ENCODE peak calls at places on chromosomes 5 and 9, in nine cellular contexts. W, E, K, X, S, A, U, F and L are unnamed samples.

GRCh38 chr5:54703568-54704255 is 186.2 kb downstream of the SNX18 start:
- DNase-seq in F (no peak), E (no peak), A (no peak), U (no peak), S (no peak), W (no peak), K (no peak), X (no peak), L (no peak)

GRCh38 chr9:91714020-91714721 is 235.9 kb downstream of the ROR2 start:
- DNase-seq in A (peak), U (peak), W (peak), K (peak), E (peak), S (no peak), F (peak), X (peak), L (no peak)

GRCh38 chr5:16550316-16550952 is 66.4 kb downstream of the RETREG1 start:
- DNase-seq in K (peak), S (no peak), W (peak), X (no peak), F (no peak), U (no peak), A (peak), E (no peak), L (peak)

GRCh38 chr5:133489632-133490031 is 122.7 kb downstream of the FSTL4 start:
- DNase-seq in E (no peak), W (no peak), A (no peak), X (no peak), U (no peak), K (peak), F (no peak), S (no peak), L (peak)

GRCh38 chr9:106324071-106324470 is 538.9 kb upstream of the ZNF462 start:
- DNase-seq in A (no peak), E (no peak), F (no peak), X (no peak), S (no peak), W (no peak), U (no peak), K (no peak), L (peak)

GRCh38 chr9:785997-786396 is 55.5 kb upstream of the DMRT1 start:
- DNase-seq in E (no peak), K (no peak), W (no peak), A (no peak), X (no peak), S (no peak), U (no peak), F (no peak), L (no peak)

GRCh38 chr5:9653811-9654210 is 23.7 kb upstream of the TAS2R1 start:
- DNase-seq in S (no peak), A (no peak), X (peak), W (peak), K (peak), U (no peak), E (no peak), F (peak), L (no peak)

GRCh38 chr9:86534572-86535258 is 180.5 kb upstream of the TUT7 start:
- DNase-seq in S (no peak), A (no peak), K (no peak), E (no peak), U (no peak), F (no peak), X (no peak), W (no peak), L (no peak)

GRCh38 chr5:144567416-144567770 is 396.7 kb downstream of the KCTD16 start:
- DNase-seq in F (no peak), U (no peak), E (no peak), W (no peak), K (no peak), S (no peak), A (no peak), X (no peak), L (no peak)

GRCh38 chr9:114289106-114289505 is 33.8 kb upstream of the ORM1 start:
- DNase-seq in X (no peak), A (no peak), F (peak), E (peak), K (no peak), S (peak), U (no peak), W (no peak), L (no peak)

GRCh38 chr9:21576331-21577189 is 94.4 kb upstream of the IFNE start:
- DNase-seq in X (no peak), E (no peak), A (no peak), F (peak), S (no peak), W (peak), U (no peak), K (no peak), L (peak)

GRCh38 chr5:32443541-32444190 is 874 bp downstream of the ZFR start:
- DNase-seq in S (peak), F (peak), K (peak), U (peak), A (peak), X (no peak), E (peak), W (peak), L (peak)

GRCh38 chr5:57724836-57725235 is 242.2 kb upstream of the ACTBL2 start:
- DNase-seq in E (no peak), K (no peak), X (no peak), A (no peak), S (no peak), U (no peak), W (no peak), F (no peak), L (no peak)

GRCh38 chr5:139185589-139185988 is 12.6 kb downstream of the SIL1 start:
- DNase-seq in E (no peak), K (peak), X (no peak), S (no peak), U (no peak), F (no peak), W (no peak), A (no peak), L (no peak)

GRCh38 chr5:68320094-68320986 is 104.8 kb downstream of the PIK3R1 start:
- DNase-seq in S (no peak), E (no peak), F (no peak), K (no peak), A (peak), W (no peak), X (peak), U (no peak), L (no peak)

GRCh38 chr9:91682806-91683205 is 259.2 kb upstream of the NFIL3 start:
- DNase-seq in S (no peak), K (no peak), A (no peak), X (no peak), W (peak), F (no peak), U (no peak), E (no peak), L (no peak)

GRCh38 chr9:122103985-122104384 is 10.9 kb upstream of the TTLL11 start:
- DNase-seq in F (no peak), E (no peak), W (no peak), K (no peak), S (no peak), U (no peak), X (no peak), A (no peak), L (no peak)

GRCh38 chr5:538271-538771 is 14.1 kb upstream of the SLC9A3 start:
- DNase-seq in W (no peak), S (no peak), F (peak), K (no peak), A (no peak), E (peak), X (no peak), U (no peak), L (no peak)

GRCh38 chr5:132008961-132009680 is 2.3 kb downstream of the ACSL6 start:
- DNase-seq in U (no peak), S (no peak), E (peak), X (no peak), W (no peak), K (no peak), A (no peak), F (no peak), L (no peak)

GRCh38 chr9:96395964-96396363 is 12.5 kb upstream of the SLC35D2 start:
- DNase-seq in X (no peak), A (no peak), U (no peak), F (no peak), K (no peak), E (no peak), S (no peak), W (no peak), L (no peak)

GRCh38 chr5:120159155-120159554 is 304.9 kb upstream of the PRR16 start:
- DNase-seq in U (no peak), K (no peak), F (no peak), A (no peak), X (no peak), W (no peak), E (no peak), S (no peak), L (no peak)

DNA sequence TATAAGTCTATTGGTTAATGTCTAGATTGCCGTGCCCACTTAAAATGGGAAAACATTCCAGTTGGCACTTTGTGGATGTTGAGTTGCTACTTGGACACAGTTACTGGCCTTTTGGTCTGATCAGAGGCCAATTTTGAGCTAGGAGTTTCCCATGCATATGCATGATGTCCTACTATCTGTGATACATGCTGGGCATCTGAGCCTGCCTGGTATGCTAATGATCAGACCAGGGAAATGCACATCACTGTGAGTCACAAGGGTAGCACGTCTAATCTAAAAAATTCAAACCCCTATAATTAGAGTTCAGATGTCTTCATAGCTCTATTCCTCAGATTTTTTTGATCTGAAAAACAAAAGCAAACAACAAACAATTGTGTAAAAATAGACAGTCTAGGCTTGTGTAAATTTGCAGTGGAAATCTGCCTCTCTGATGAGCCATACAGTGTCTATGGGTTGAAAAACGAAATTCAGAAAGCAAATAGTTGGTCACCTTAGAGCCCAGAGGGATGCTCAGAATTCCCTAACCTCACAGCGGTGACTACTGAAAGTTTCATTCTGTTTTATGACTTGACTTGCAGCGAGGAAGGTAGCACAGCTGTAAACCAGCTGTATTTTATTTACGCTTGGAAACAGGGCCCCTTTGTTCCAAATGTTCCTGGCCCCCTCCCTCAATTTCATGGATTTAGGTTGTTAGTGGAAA is 37.3 kb downstream of the PALM2AKAP2 start:
- DNase-seq in W (no peak), U (no peak), K (no peak), S (no peak), F (no peak), A (no peak), X (no peak), E (no peak), L (peak)
- H3K27ac ChIP-seq in W (peak), U (peak), K (no peak), S (peak), F (no peak), A (no peak), X (peak), E (no peak), L (peak)

GRCh38 chr9:126635661-126636439 is 22.1 kb downstream of the LMX1B start:
- DNase-seq in F (no peak), E (no peak), X (no peak), A (no peak), K (no peak), S (no peak), W (no peak), U (no peak), L (no peak)

GRCh38 chr9:126641118-126641851 is 27.6 kb downstream of the LMX1B start:
- DNase-seq in E (no peak), W (no peak), F (no peak), K (no peak), U (no peak), X (no peak), A (no peak), S (no peak), L (no peak)

GRCh38 chr9:126637002-126637849 is 23.5 kb downstream of the LMX1B start:
- DNase-seq in E (no peak), U (no peak), X (no peak), S (no peak), A (no peak), F (no peak), W (no peak), K (no peak), L (no peak)

GRCh38 chr9:126642009-126642744 is 28.4 kb downstream of the LMX1B start:
- DNase-seq in F (no peak), X (no peak), E (no peak), U (no peak), K (no peak), W (no peak), A (no peak), S (no peak), L (peak)

GRCh38 chr9:126638571-126639132 is 24.9 kb downstream of the LMX1B start:
- DNase-seq in X (no peak), U (no peak), A (no peak), E (no peak), F (no peak), S (no peak), W (no peak), K (no peak), L (no peak)
- H3K4me3 ChIP-seq in X (no peak), U (no peak), A (no peak), E (no peak), F (no peak), S (peak), W (no peak), K (no peak), L (no peak)

GRCh38 chr5:136615251-136615650 is 249.9 kb upstream of the TRPC7 start:
- DNase-seq in S (no peak), A (no peak), W (no peak), F (no peak), X (no peak), K (no peak), U (no peak), E (no peak), L (no peak)

GRCh38 chr5:136621743-136622142 is 256.4 kb upstream of the TRPC7 start:
- DNase-seq in W (no peak), A (no peak), K (no peak), E (no peak), S (no peak), X (no peak), U (no peak), F (no peak), L (no peak)

GRCh38 chr5:136620016-136620419 is 254.7 kb upstream of the TRPC7 start:
- DNase-seq in K (no peak), U (no peak), S (no peak), E (no peak), F (no peak), X (no peak), A (no peak), W (peak), L (no peak)

GRCh38 chr5:136622737-136623136 is 257.4 kb upstream of the TRPC7 start:
- DNase-seq in U (no peak), F (no peak), W (no peak), S (no peak), K (no peak), E (no peak), X (no peak), A (no peak), L (peak)

DNA sequence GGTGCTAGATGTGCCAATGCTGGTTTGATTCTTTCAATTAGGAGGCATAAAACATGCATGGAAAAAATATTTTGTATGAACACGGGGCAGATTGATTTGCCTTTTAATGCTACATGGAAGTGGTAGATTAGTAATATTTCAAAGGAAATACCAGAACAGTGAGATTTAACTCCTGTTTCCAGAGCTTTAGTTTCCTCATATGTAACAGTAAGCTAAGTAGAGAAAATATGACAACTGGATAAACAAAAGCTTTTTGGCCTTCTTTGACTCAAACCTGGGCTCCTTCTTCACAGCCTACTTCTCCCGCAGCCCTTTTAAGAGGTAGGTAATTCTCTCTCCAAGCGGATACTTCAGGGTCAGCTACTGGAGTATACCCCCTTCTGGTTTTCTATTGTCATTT is 254.2 kb upstream of the TRPC7 start:
- DNase-seq in S (no peak), A (no peak), U (no peak), F (no peak), W (no peak), X (no peak), E (no peak), K (no peak), L (no peak)
- H3K27ac ChIP-seq in S (no peak), A (no peak), U (no peak), F (no peak), W (peak), X (no peak), E (peak), K (no peak), L (no peak)

GRCh38 chr9:83475741-83476140 is 62.5 kb downstream of the FRMD3 start:
- DNase-seq in U (no peak), X (no peak), E (no peak), K (no peak), A (no peak), W (no peak), S (no peak), F (no peak), L (no peak)
- H3K4me3 ChIP-seq in U (no peak), X (no peak), E (no peak), K (no peak), A (no peak), W (no peak), S (no peak), F (no peak), L (no peak)